ENCODE peak calls at places on chromosomes 12 and 14, in nine cellular contexts. One of them, this sample, is unnamed.

GRCh38 chr12:111868676-111869588 is 26.9 kb downstream of the MAPKAPK5 start:
- DNase-seq in body of pancreas: no peak
- DNase-seq in ovary: no peak
- DNase-seq in gastrocnemius medialis: no peak
- DNase-seq in breast epithelium: no peak
- DNase-seq in A549: no peak
- DNase-seq in heart left ventricle: no peak
- DNase-seq in IMR-90: no peak
- DNase-seq in spleen: no peak
- DNase-seq in this sample: no peak

GRCh38 chr12:43370299-43370698 is 181.7 kb downstream of the ADAMTS20 start:
- DNase-seq in breast epithelium: no peak
- DNase-seq in heart left ventricle: no peak
- DNase-seq in gastrocnemius medialis: no peak
- DNase-seq in ovary: no peak
- DNase-seq in A549: no peak
- DNase-seq in spleen: no peak
- DNase-seq in body of pancreas: no peak
- DNase-seq in IMR-90: peak
- DNase-seq in this sample: no peak

GRCh38 chr14:35687335-35687939 is 121.7 kb downstream of the RALGAPA1 start:
- DNase-seq in body of pancreas: peak
- DNase-seq in IMR-90: peak
- DNase-seq in breast epithelium: no peak
- DNase-seq in ovary: no peak
- DNase-seq in gastrocnemius medialis: no peak
- DNase-seq in spleen: no peak
- DNase-seq in A549: peak
- DNase-seq in heart left ventricle: no peak
- DNase-seq in this sample: no peak

GRCh38 chr12:90028620-90029051 is 320.0 kb upstream of the ATP2B1 start:
- DNase-seq in gastrocnemius medialis: no peak
- DNase-seq in spleen: no peak
- DNase-seq in A549: no peak
- DNase-seq in heart left ventricle: no peak
- DNase-seq in IMR-90: peak
- DNase-seq in ovary: no peak
- DNase-seq in breast epithelium: no peak
- DNase-seq in body of pancreas: no peak
- DNase-seq in this sample: no peak

GRCh38 chr12:132170094-132170636 is 25.9 kb downstream of the NOC4L start:
- DNase-seq in breast epithelium: no peak
- DNase-seq in ovary: peak
- DNase-seq in gastrocnemius medialis: no peak
- DNase-seq in spleen: peak
- DNase-seq in IMR-90: peak
- DNase-seq in heart left ventricle: no peak
- DNase-seq in body of pancreas: no peak
- DNase-seq in A549: no peak
- DNase-seq in this sample: no peak

GRCh38 chr14:104337381-104337780 is 199.0 kb downstream of the KIF26A start:
- DNase-seq in IMR-90: no peak
- DNase-seq in ovary: peak
- DNase-seq in gastrocnemius medialis: no peak
- DNase-seq in spleen: no peak
- DNase-seq in A549: no peak
- DNase-seq in breast epithelium: no peak
- DNase-seq in body of pancreas: no peak
- DNase-seq in heart left ventricle: no peak
- DNase-seq in this sample: no peak

GRCh38 chr14:81837304-81837703 is 303.7 kb upstream of the SEL1L start:
- DNase-seq in A549: no peak
- DNase-seq in spleen: no peak
- DNase-seq in ovary: no peak
- DNase-seq in breast epithelium: no peak
- DNase-seq in IMR-90: no peak
- DNase-seq in body of pancreas: no peak
- DNase-seq in gastrocnemius medialis: no peak
- DNase-seq in heart left ventricle: no peak
- DNase-seq in this sample: no peak

GRCh38 chr14:44287858-44288257 is 219.2 kb downstream of the FSCB start:
- DNase-seq in heart left ventricle: no peak
- DNase-seq in ovary: no peak
- DNase-seq in body of pancreas: no peak
- DNase-seq in IMR-90: no peak
- DNase-seq in breast epithelium: no peak
- DNase-seq in spleen: no peak
- DNase-seq in A549: no peak
- DNase-seq in gastrocnemius medialis: no peak
- DNase-seq in this sample: no peak

GRCh38 chr12:15669256-15669948 is 119.8 kb downstream of the EPS8 start:
- DNase-seq in A549: no peak
- DNase-seq in gastrocnemius medialis: no peak
- DNase-seq in spleen: no peak
- DNase-seq in breast epithelium: no peak
- DNase-seq in body of pancreas: no peak
- DNase-seq in ovary: no peak
- DNase-seq in IMR-90: peak
- DNase-seq in heart left ventricle: no peak
- DNase-seq in this sample: no peak

GRCh38 chr12:1830981-1831930 is 10.9 kb downstream of the LRTM2 start:
- DNase-seq in IMR-90: peak
- DNase-seq in body of pancreas: peak
- DNase-seq in ovary: peak
- DNase-seq in breast epithelium: peak
- DNase-seq in spleen: peak
- DNase-seq in A549: no peak
- DNase-seq in gastrocnemius medialis: peak
- DNase-seq in heart left ventricle: peak
- DNase-seq in this sample: no peak

GRCh38 chr12:52167578-52167977 is 24.2 kb downstream of the KRT80 start:
- DNase-seq in A549: no peak
- DNase-seq in body of pancreas: no peak
- DNase-seq in spleen: no peak
- DNase-seq in gastrocnemius medialis: no peak
- DNase-seq in IMR-90: no peak
- DNase-seq in ovary: no peak
- DNase-seq in breast epithelium: no peak
- DNase-seq in heart left ventricle: no peak
- DNase-seq in this sample: no peak

GRCh38 chr12:120720234-120720968 is 5.2 kb upstream of the ACADS start:
- DNase-seq in spleen: peak
- DNase-seq in body of pancreas: no peak
- DNase-seq in breast epithelium: no peak
- DNase-seq in heart left ventricle: no peak
- DNase-seq in ovary: no peak
- DNase-seq in A549: no peak
- DNase-seq in IMR-90: peak
- DNase-seq in gastrocnemius medialis: peak
- DNase-seq in this sample: no peak

GRCh38 chr12:72098622-72099021 is 160.0 kb downstream of the TPH2 start:
- DNase-seq in body of pancreas: no peak
- DNase-seq in A549: no peak
- DNase-seq in breast epithelium: no peak
- DNase-seq in IMR-90: peak
- DNase-seq in spleen: no peak
- DNase-seq in ovary: peak
- DNase-seq in gastrocnemius medialis: no peak
- DNase-seq in heart left ventricle: no peak
- DNase-seq in this sample: no peak

GRCh38 chr12:96445743-96446655 is 43.4 kb upstream of the CFAP54 start:
- DNase-seq in breast epithelium: no peak
- DNase-seq in heart left ventricle: no peak
- DNase-seq in ovary: no peak
- DNase-seq in body of pancreas: no peak
- DNase-seq in gastrocnemius medialis: no peak
- DNase-seq in A549: no peak
- DNase-seq in IMR-90: peak
- DNase-seq in spleen: no peak
- DNase-seq in this sample: no peak

DNA sequence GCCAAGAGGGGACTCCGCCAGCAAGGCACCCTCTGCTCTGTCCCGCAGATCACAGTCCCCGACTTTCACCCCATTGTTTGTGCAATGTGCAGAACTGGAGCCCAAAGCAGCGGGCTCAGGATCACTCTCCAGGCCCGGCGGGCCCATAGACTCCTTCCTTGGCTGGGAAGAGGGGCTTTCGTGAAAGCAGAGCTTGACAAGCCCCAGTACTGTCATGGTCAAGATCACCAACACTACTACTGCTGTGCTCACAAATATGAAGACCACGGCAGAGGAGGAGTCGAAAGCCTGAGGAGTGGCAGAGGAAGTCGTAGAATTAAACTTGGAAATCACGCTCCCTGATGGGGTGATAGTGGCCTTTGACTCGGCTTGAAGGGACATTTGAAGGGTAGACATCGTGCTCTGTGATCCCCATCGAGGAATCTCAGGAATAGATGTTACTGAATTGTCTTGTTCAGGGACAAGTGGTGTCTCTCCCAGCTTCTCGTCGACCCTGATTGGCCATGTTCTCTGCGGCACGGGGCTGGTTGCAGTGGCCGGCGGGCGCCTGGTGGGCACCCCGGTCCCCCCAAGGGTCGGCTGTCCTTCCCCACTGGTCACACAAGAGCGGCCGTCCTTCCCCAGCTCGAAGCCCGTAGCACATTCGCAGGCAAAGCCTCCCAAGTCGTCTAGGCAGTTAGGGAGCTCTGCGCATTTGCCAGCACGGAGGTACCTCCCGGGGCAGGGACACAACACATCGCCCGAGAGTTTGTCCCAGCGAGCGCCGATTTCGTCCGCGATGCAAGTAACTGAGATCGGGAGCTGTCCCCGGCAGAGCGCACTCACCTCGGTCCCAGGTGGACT is 1.1 kb downstream of the CLEC14A start:
- DNase-seq in ovary: no peak
- DNase-seq in body of pancreas: no peak
- DNase-seq in breast epithelium: no peak
- DNase-seq in IMR-90: no peak
- DNase-seq in heart left ventricle: no peak
- DNase-seq in A549: no peak
- DNase-seq in spleen: peak
- DNase-seq in gastrocnemius medialis: no peak
- DNase-seq in this sample: no peak
- H3K4me3 ChIP-seq in ovary: peak
- H3K4me3 ChIP-seq in body of pancreas: no peak
- H3K4me3 ChIP-seq in breast epithelium: peak
- H3K4me3 ChIP-seq in IMR-90: peak
- H3K4me3 ChIP-seq in heart left ventricle: peak
- H3K4me3 ChIP-seq in A549: no peak
- H3K4me3 ChIP-seq in spleen: peak
- H3K4me3 ChIP-seq in gastrocnemius medialis: peak
- H3K4me3 ChIP-seq in this sample: peak

GRCh38 chr12:3958534-3958933 is 85.3 kb upstream of the PARP11 start:
- DNase-seq in heart left ventricle: no peak
- DNase-seq in IMR-90: no peak
- DNase-seq in A549: no peak
- DNase-seq in ovary: no peak
- DNase-seq in breast epithelium: no peak
- DNase-seq in spleen: no peak
- DNase-seq in gastrocnemius medialis: no peak
- DNase-seq in body of pancreas: no peak
- DNase-seq in this sample: no peak
- TF ChIP-seq POLR2A in heart left ventricle: no peak
- TF ChIP-seq POLR2A in IMR-90: no peak
- TF ChIP-seq POLR2A in A549: no peak
- TF ChIP-seq POLR2A in ovary: no peak
- TF ChIP-seq POLR2A in breast epithelium: no peak
- TF ChIP-seq POLR2A in spleen: no peak
- TF ChIP-seq POLR2A in gastrocnemius medialis: no peak
- TF ChIP-seq POLR2A in body of pancreas: no peak
- TF ChIP-seq POLR2A in this sample: no peak

GRCh38 chr12:102300824-102301461 is 103.3 kb upstream of the PMCH start:
- DNase-seq in gastrocnemius medialis: no peak
- DNase-seq in IMR-90: peak
- DNase-seq in breast epithelium: no peak
- DNase-seq in A549: peak
- DNase-seq in ovary: no peak
- DNase-seq in body of pancreas: peak
- DNase-seq in spleen: no peak
- DNase-seq in heart left ventricle: no peak
- DNase-seq in this sample: no peak
- TF ChIP-seq CTCF in gastrocnemius medialis: no peak
- TF ChIP-seq CTCF in IMR-90: peak
- TF ChIP-seq CTCF in breast epithelium: no peak
- TF ChIP-seq CTCF in A549: peak
- TF ChIP-seq CTCF in ovary: no peak
- TF ChIP-seq CTCF in body of pancreas: peak
- TF ChIP-seq CTCF in spleen: no peak
- TF ChIP-seq CTCF in heart left ventricle: peak
- TF ChIP-seq CTCF in this sample: no peak

DNA sequence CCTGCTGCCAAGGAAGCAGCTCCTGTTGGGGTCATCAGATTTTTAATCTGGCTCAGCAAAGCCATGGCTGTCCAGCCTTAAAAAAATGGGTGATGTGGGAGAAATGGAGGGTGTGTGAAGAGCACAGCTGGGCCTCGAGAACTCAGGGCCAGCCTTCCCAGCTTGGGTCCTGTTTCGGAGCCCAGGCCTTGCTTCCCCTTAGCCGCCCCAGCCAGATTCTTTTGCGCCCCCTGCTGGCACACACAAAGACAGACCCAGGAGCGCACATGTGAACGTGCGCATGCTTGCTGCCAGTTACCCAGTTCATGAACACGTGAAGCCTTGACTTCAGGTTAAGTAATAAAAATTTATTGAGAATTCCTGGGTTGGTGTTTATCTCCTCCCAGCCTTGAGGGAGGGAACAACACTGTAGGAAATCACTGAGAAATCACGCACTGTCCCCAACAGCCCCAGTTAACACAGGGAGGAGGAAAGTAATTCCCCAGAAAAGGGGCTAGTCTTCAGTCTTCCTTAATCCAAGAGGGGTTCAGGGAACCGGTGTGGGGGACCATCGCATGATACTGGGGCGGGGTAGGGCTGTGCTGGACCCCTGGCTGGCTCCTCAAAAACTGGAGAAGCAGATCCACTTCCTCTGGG is 5.3 kb downstream of the PHB2 start:
- DNase-seq in body of pancreas: peak
- DNase-seq in gastrocnemius medialis: peak
- DNase-seq in spleen: peak
- DNase-seq in A549: peak
- DNase-seq in heart left ventricle: peak
- DNase-seq in ovary: peak
- DNase-seq in IMR-90: peak
- DNase-seq in breast epithelium: peak
- DNase-seq in this sample: peak
- H3K4me3 ChIP-seq in body of pancreas: peak
- H3K4me3 ChIP-seq in gastrocnemius medialis: no peak
- H3K4me3 ChIP-seq in spleen: no peak
- H3K4me3 ChIP-seq in A549: no peak
- H3K4me3 ChIP-seq in heart left ventricle: no peak
- H3K4me3 ChIP-seq in ovary: no peak
- H3K4me3 ChIP-seq in IMR-90: no peak
- H3K4me3 ChIP-seq in breast epithelium: peak
- H3K4me3 ChIP-seq in this sample: no peak